ENCODE peak calls at places on chromosome 20, in four cellular contexts. Y is IMR-90, M is H9, D is H1. K is an unnamed sample.

GRCh38 chr20:8778387-8778786 is 290.5 kb upstream of the PLCB4 start:
- DNase-seq in Y (no peak), M (no peak), D (no peak), K (no peak)

GRCh38 chr20:59322101-59322500 is 21.7 kb downstream of the EDN3 start:
- DNase-seq in Y (no peak), M (no peak), D (no peak), K (no peak)

GRCh38 chr20:5719861-5720401 is 30.3 kb upstream of the SHLD1 start:
- DNase-seq in Y (peak), M (no peak), D (no peak), K (no peak)

GRCh38 chr20:5933802-5934436 is 16.4 kb downstream of the TRMT6 start:
- DNase-seq in Y (no peak), M (no peak), D (no peak), K (peak)

GRCh38 chr20:37231970-37232620 is 29.5 kb downstream of the GHRH start:
- DNase-seq in Y (no peak), M (no peak), D (no peak), K (no peak)

GRCh38 chr20:24465730-24466129 is 3.7 kb upstream of the SYNDIG1 start:
- DNase-seq in Y (no peak), M (no peak), D (no peak), K (no peak)

GRCh38 chr20:3698511-3699436 is 13.6 kb downstream of the SIGLEC1 start:
- DNase-seq in Y (no peak), M (peak), D (no peak), K (no peak)

GRCh38 chr20:50320910-50321796 is 130.5 kb downstream of the CEBPB start:
- DNase-seq in Y (peak), M (peak), D (peak), K (peak)

GRCh38 chr20:59006864-59007757 is at the start of gene CTSZ:
- DNase-seq in Y (no peak), M (peak), D (no peak), K (peak)

GRCh38 chr20:47330933-47331708 is 25.4 kb downstream of the ZMYND8 start:
- DNase-seq in Y (peak), M (no peak), D (no peak), K (no peak)

GRCh38 chr20:34367155-34367554 is 4.1 kb downstream of the ITCH start:
- DNase-seq in Y (no peak), M (no peak), D (no peak), K (no peak)

GRCh38 chr20:1661542-1662299 is 4.1 kb upstream of the SIRPG start:
- DNase-seq in Y (no peak), M (no peak), D (no peak), K (no peak)

GRCh38 chr20:63585616-63586565 is 11.9 kb upstream of the HELZ2 start:
- DNase-seq in Y (no peak), M (no peak), D (no peak), K (no peak)

GRCh38 chr20:40431611-40432010 is 257.4 kb downstream of the MAFB start:
- DNase-seq in Y (no peak), M (no peak), D (peak), K (peak)

GRCh38 chr20:1876975-1877603 is 18.1 kb upstream of the SIRPA start:
- DNase-seq in Y (peak), M (no peak), D (no peak), K (no peak)

GRCh38 chr20:3887870-3888614 is 1.1 kb upstream of the PANK2 start:
- DNase-seq in Y (no peak), M (no peak), D (no peak), K (no peak)

GRCh38 chr20:47503685-47504084 is 2.0 kb downstream of the NCOA3 start:
- DNase-seq in Y (no peak), M (no peak), D (no peak), K (no peak)

GRCh38 chr20:63775096-63775978 is 35.8 kb downstream of the SLC2A4RG start:
- DNase-seq in Y (peak), M (peak), D (no peak), K (peak)

GRCh38 chr20:16612708-16613107 is 39.5 kb upstream of the KIF16B start:
- DNase-seq in Y (no peak), M (no peak), D (no peak), K (no peak)

GRCh38 chr20:33372993-33373441 is 28.3 kb downstream of the CDK5RAP1 start:
- DNase-seq in Y (peak), M (no peak), D (no peak), K (no peak)

GRCh38 chr20:9180480-9181257 is 111.8 kb downstream of the PLCB4 start:
- DNase-seq in Y (no peak), M (no peak), D (no peak), K (no peak)

GRCh38 chr20:3749689-3750639 is 17.5 kb downstream of the HSPA12B start:
- DNase-seq in Y (no peak), M (peak), D (peak), K (peak)

GRCh38 chr20:37956099-37956498 is 53.2 kb downstream of the VSTM2L start:
- DNase-seq in Y (peak), M (no peak), D (no peak), K (no peak)

GRCh38 chr20:11852801-11853200 is 64.9 kb upstream of the BTBD3 start:
- DNase-seq in Y (peak), M (no peak), D (no peak), K (no peak)

GRCh38 chr20:50729925-50730764 is 1.2 kb upstream of the PARD6B start:
- DNase-seq in Y (no peak), M (peak), D (no peak), K (peak)

GRCh38 chr20:25253606-25254275 is 5.9 kb downstream of the PYGB start:
- DNase-seq in Y (no peak), M (no peak), D (no peak), K (no peak)

GRCh38 chr20:3239026-3239866 is at the start of gene SLC4A11:
- DNase-seq in Y (peak), M (peak), D (peak), K (peak)

GRCh38 chr20:6828794-6829423 is 61.4 kb downstream of the BMP2 start:
- DNase-seq in Y (peak), M (peak), D (no peak), K (peak)

GRCh38 chr20:45415822-45416637 is at the start of gene PIGT:
- DNase-seq in Y (peak), M (peak), D (peak), K (peak)

DNA sequence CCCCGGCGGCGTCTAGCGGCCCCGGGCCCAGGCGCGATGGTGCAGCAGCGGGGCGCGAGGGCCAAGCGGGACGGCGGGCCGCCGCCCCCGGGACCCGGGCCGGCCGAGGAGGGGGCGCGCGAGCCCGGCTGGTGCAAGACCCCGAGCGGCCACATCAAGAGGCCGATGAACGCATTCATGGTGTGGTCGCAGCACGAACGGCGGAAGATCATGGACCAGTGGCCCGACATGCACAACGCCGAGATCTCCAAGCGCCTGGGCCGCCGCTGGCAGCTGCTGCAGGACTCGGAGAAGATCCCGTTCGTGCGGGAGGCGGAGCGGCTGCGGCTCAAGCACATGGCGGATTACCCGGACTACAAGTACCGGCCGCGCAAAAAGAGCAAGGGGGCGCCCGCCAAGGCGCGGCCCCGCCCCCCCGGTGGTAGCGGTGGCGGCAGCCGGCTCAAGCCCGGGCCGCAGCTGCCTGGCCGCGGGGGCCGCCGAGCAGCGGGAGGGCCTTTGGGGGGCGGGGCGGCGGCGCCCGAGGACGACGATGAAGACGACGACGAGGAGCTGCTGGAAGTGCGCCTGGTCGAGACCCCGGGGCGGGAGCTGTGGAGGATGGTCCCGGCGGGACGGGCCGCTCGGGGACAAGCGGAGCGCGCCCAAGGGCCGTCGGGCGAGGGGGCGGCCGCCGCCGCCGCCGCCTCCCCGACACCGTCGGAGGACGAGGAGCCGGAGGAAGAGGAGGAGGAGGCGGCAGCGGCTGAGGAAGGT is 715 bp downstream of the SOX12 start:
- DNase-seq in Y (peak), M (peak), D (no peak), K (peak)
- H2BK5ac ChIP-seq in Y (peak), M (no peak), D (peak), K (peak)

GRCh38 chr20:57772349-57772964 is 62.6 kb upstream of the PMEPA1 start:
- DNase-seq in Y (peak), M (peak), D (peak), K (peak)

GRCh38 chr20:57768519-57768918 is 58.7 kb upstream of the PMEPA1 start:
- DNase-seq in Y (no peak), M (no peak), D (no peak), K (peak)

GRCh38 chr20:57767456-57767855 is 57.6 kb upstream of the PMEPA1 start:
- DNase-seq in Y (no peak), M (no peak), D (no peak), K (no peak)

GRCh38 chr20:57770852-57771746 is 61.3 kb upstream of the PMEPA1 start:
- DNase-seq in Y (no peak), M (no peak), D (no peak), K (no peak)

DNA sequence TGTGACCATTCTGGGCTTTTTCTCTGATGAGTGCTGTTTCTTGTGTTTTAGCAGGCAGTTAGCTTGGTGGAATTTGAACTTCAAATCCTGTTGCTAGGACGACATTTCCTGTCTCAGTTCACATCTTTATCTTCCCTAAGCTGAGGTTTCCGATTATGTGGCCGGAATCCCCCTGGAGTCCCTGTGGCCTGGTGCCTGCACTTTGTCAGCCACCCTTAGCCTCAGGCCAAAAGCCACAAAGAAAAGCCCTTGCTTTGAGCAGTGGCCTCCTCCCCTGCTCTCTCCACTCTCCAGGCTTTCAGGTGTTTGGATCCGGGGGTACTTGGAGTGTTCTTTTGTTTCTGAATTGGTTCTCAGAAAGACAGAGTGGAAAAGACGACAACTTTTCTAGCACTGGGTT is 59.9 kb upstream of the PMEPA1 start:
- DNase-seq in Y (no peak), M (no peak), D (no peak), K (peak)
- H4K8ac ChIP-seq in Y (no peak), M (no peak), D (no peak), K (no peak)

GRCh38 chr20:48614593-48615274 is 213.1 kb downstream of the PREX1 start:
- DNase-seq in Y (no peak), M (no peak), D (no peak), K (no peak)
- H4K5ac ChIP-seq in Y (no peak), M (no peak), D (no peak), K (no peak)

GRCh38 chr20:62367483-62368302 is 581 bp upstream of the LAMA5 start:
- DNase-seq in Y (no peak), M (peak), D (no peak), K (peak)
- H2BK5ac ChIP-seq in Y (no peak), M (no peak), D (peak), K (peak)

GRCh38 chr20:43972051-43972450 is 57.4 kb downstream of the TOX2 start:
- DNase-seq in Y (no peak), M (no peak), D (no peak), K (no peak)

GRCh38 chr20:43973231-43973630 is 58.6 kb downstream of the TOX2 start:
- DNase-seq in Y (no peak), M (no peak), D (no peak), K (no peak)

GRCh38 chr20:43972692-43973091 is 58.0 kb downstream of the TOX2 start:
- DNase-seq in Y (no peak), M (no peak), D (no peak), K (no peak)

GRCh38 chr20:43969501-43969900 is 54.8 kb downstream of the TOX2 start:
- DNase-seq in Y (no peak), M (no peak), D (no peak), K (no peak)

GRCh38 chr20:43971233-43971632 is 56.6 kb downstream of the TOX2 start:
- DNase-seq in Y (no peak), M (no peak), D (no peak), K (no peak)
- H4K8ac ChIP-seq in Y (no peak), M (no peak), D (no peak), K (no peak)

K was measured in mesendoderm.